ENCODE peak calls at places on chromosomes 13 and 19, in seven cellular contexts. One of them, this sample, is unnamed. For H3K79me2, the result is how much of the 10 kb centered on the place peaks cover.

GRCh38 chr19:2477732-2478191 is 1.8 kb downstream of the GADD45B start:
- DNase-seq in fibroblast of lung: peak
- DNase-seq in GM23338: no peak
- DNase-seq in neural progenitor cell: no peak
- DNase-seq in PC-9: peak
- DNase-seq in SK-N-SH: no peak
- DNase-seq in MM.1S: peak
- DNase-seq in this sample: peak

GRCh38 chr19:4606921-4607678 is 32.2 kb upstream of the TNFAIP8L1 start:
- DNase-seq in fibroblast of lung: no peak
- DNase-seq in GM23338: peak
- DNase-seq in neural progenitor cell: peak
- DNase-seq in PC-9: no peak
- DNase-seq in SK-N-SH: peak
- DNase-seq in MM.1S: no peak
- DNase-seq in this sample: no peak

GRCh38 chr19:5693195-5694166 is 3.4 kb downstream of the RPL36 start:
- DNase-seq in fibroblast of lung: no peak
- DNase-seq in GM23338: no peak
- DNase-seq in neural progenitor cell: no peak
- DNase-seq in PC-9: no peak
- DNase-seq in SK-N-SH: peak
- DNase-seq in MM.1S: peak
- DNase-seq in this sample: no peak

GRCh38 chr13:66547685-66548084 is 682.5 kb downstream of the PCDH9 start:
- DNase-seq in fibroblast of lung: no peak
- DNase-seq in GM23338: no peak
- DNase-seq in neural progenitor cell: no peak
- DNase-seq in PC-9: no peak
- DNase-seq in SK-N-SH: no peak
- DNase-seq in MM.1S: no peak
- DNase-seq in this sample: no peak

GRCh38 chr13:88288326-88288725 is 617.2 kb downstream of the SLITRK5 start:
- DNase-seq in fibroblast of lung: no peak
- DNase-seq in GM23338: no peak
- DNase-seq in neural progenitor cell: no peak
- DNase-seq in PC-9: no peak
- DNase-seq in SK-N-SH: no peak
- DNase-seq in MM.1S: no peak
- DNase-seq in this sample: no peak

GRCh38 chr13:110132178-110132975 is 174.6 kb downstream of the COL4A1 start:
- DNase-seq in fibroblast of lung: peak
- DNase-seq in GM23338: no peak
- DNase-seq in neural progenitor cell: no peak
- DNase-seq in PC-9: no peak
- DNase-seq in SK-N-SH: peak
- DNase-seq in MM.1S: no peak
- DNase-seq in this sample: no peak

GRCh38 chr13:101018720-101019119 is 344.1 kb upstream of the TMTC4 start:
- DNase-seq in fibroblast of lung: peak
- DNase-seq in GM23338: no peak
- DNase-seq in neural progenitor cell: no peak
- DNase-seq in PC-9: peak
- DNase-seq in SK-N-SH: no peak
- DNase-seq in MM.1S: no peak
- DNase-seq in this sample: no peak

GRCh38 chr19:54002495-54003315 is 11.3 kb downstream of the CACNG6 start:
- DNase-seq in fibroblast of lung: peak
- DNase-seq in GM23338: no peak
- DNase-seq in neural progenitor cell: no peak
- DNase-seq in PC-9: peak
- DNase-seq in SK-N-SH: no peak
- DNase-seq in MM.1S: no peak
- DNase-seq in this sample: no peak

GRCh38 chr13:94210826-94211225 is 268.7 kb downstream of the DCT start:
- DNase-seq in fibroblast of lung: no peak
- DNase-seq in GM23338: no peak
- DNase-seq in neural progenitor cell: no peak
- DNase-seq in PC-9: no peak
- DNase-seq in SK-N-SH: no peak
- DNase-seq in MM.1S: no peak
- DNase-seq in this sample: no peak

GRCh38 chr19:46925548-46925950 is 64.8 kb downstream of the ARHGAP35 start:
- DNase-seq in fibroblast of lung: peak
- DNase-seq in GM23338: no peak
- DNase-seq in neural progenitor cell: no peak
- DNase-seq in PC-9: peak
- DNase-seq in SK-N-SH: no peak
- DNase-seq in MM.1S: no peak
- DNase-seq in this sample: no peak

GRCh38 chr19:35553385-35554000 is 8.1 kb downstream of the TMEM147 start:
- DNase-seq in fibroblast of lung: no peak
- DNase-seq in GM23338: no peak
- DNase-seq in neural progenitor cell: no peak
- DNase-seq in PC-9: no peak
- DNase-seq in SK-N-SH: no peak
- DNase-seq in MM.1S: no peak
- DNase-seq in this sample: no peak

GRCh38 chr19:27824108-27824507 is 1388.8 kb downstream of the UQCRFS1 start:
- DNase-seq in fibroblast of lung: no peak
- DNase-seq in GM23338: no peak
- DNase-seq in neural progenitor cell: no peak
- DNase-seq in PC-9: no peak
- DNase-seq in SK-N-SH: no peak
- DNase-seq in MM.1S: no peak
- DNase-seq in this sample: no peak

GRCh38 chr13:94595006-94595942 is 678 bp downstream of the TGDS start:
- DNase-seq in fibroblast of lung: peak
- DNase-seq in GM23338: peak
- DNase-seq in neural progenitor cell: peak
- DNase-seq in PC-9: no peak
- DNase-seq in SK-N-SH: peak
- DNase-seq in MM.1S: peak
- DNase-seq in this sample: peak

GRCh38 chr19:46717716-46718143 is 816 bp upstream of the PRKD2 start:
- DNase-seq in fibroblast of lung: no peak
- DNase-seq in GM23338: no peak
- DNase-seq in neural progenitor cell: no peak
- DNase-seq in PC-9: no peak
- DNase-seq in SK-N-SH: no peak
- DNase-seq in MM.1S: peak
- DNase-seq in this sample: peak

GRCh38 chr13:62846302-62846701 is 1430.7 kb upstream of the PCDH20 start:
- DNase-seq in fibroblast of lung: peak
- DNase-seq in GM23338: no peak
- DNase-seq in neural progenitor cell: no peak
- DNase-seq in PC-9: no peak
- DNase-seq in SK-N-SH: no peak
- DNase-seq in MM.1S: no peak
- DNase-seq in this sample: no peak
- H2AFZ ChIP-seq in fibroblast of lung: no peak
- H2AFZ ChIP-seq in GM23338: no peak
- H2AFZ ChIP-seq in neural progenitor cell: no peak
- H2AFZ ChIP-seq in PC-9: no peak
- H2AFZ ChIP-seq in SK-N-SH: no peak
- H2AFZ ChIP-seq in MM.1S: no peak
- H2AFZ ChIP-seq in this sample: no peak

DNA sequence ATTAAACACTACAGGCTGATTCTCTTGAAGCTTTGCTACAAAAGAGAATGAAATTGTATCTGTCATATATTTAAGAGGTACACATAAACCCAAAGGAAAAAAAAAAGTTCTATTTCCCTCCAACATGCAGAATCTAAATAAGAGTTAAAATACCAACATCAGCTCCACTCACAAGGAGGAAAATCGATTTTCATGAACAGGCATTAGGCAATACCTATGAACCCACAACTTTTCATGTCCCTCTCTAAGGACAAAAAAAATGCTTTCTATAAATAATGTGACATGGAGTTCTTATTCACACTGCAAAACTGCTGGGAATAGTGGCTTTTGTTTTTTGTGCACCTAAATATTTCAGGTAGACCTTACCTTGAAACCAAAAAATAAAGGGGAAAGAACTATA is 192.5 kb downstream of the KLF12 start:
- DNase-seq in fibroblast of lung: no peak
- DNase-seq in GM23338: no peak
- DNase-seq in neural progenitor cell: no peak
- DNase-seq in PC-9: no peak
- DNase-seq in SK-N-SH: no peak
- DNase-seq in MM.1S: no peak
- DNase-seq in this sample: no peak
- H3K79me2 ChIP-seq in fibroblast of lung: under half
- H3K79me2 ChIP-seq in GM23338: under half
- H3K79me2 ChIP-seq in neural progenitor cell: under half
- H3K79me2 ChIP-seq in PC-9: under half
- H3K79me2 ChIP-seq in SK-N-SH: under half
- H3K79me2 ChIP-seq in MM.1S: under half
- H3K79me2 ChIP-seq in this sample: half or more

GRCh38 chr13:103325675-103326074 is 259.5 kb upstream of the SLC10A2 start:
- DNase-seq in fibroblast of lung: no peak
- DNase-seq in GM23338: peak
- DNase-seq in neural progenitor cell: peak
- DNase-seq in PC-9: no peak
- DNase-seq in SK-N-SH: no peak
- DNase-seq in MM.1S: no peak
- DNase-seq in this sample: no peak
- H2AFZ ChIP-seq in fibroblast of lung: no peak
- H2AFZ ChIP-seq in GM23338: no peak
- H2AFZ ChIP-seq in neural progenitor cell: no peak
- H2AFZ ChIP-seq in PC-9: no peak
- H2AFZ ChIP-seq in SK-N-SH: no peak
- H2AFZ ChIP-seq in MM.1S: no peak
- H2AFZ ChIP-seq in this sample: no peak

GRCh38 chr19:38023661-38024574 is 116.9 kb downstream of the SIPA1L3 start:
- DNase-seq in fibroblast of lung: no peak
- DNase-seq in GM23338: no peak
- DNase-seq in neural progenitor cell: no peak
- DNase-seq in PC-9: no peak
- DNase-seq in SK-N-SH: no peak
- DNase-seq in MM.1S: no peak
- DNase-seq in this sample: no peak
- H3K79me2 ChIP-seq in fibroblast of lung: under half
- H3K79me2 ChIP-seq in GM23338: under half
- H3K79me2 ChIP-seq in neural progenitor cell: half or more
- H3K79me2 ChIP-seq in PC-9: under half
- H3K79me2 ChIP-seq in SK-N-SH: half or more
- H3K79me2 ChIP-seq in MM.1S: under half
- H3K79me2 ChIP-seq in this sample: half or more

GRCh38 chr19:1354496-1355257 is 29.0 kb upstream of the NDUFS7 start:
- DNase-seq in fibroblast of lung: peak
- DNase-seq in GM23338: peak
- DNase-seq in neural progenitor cell: peak
- DNase-seq in PC-9: peak
- DNase-seq in SK-N-SH: peak
- DNase-seq in MM.1S: peak
- DNase-seq in this sample: peak
- H2AFZ ChIP-seq in fibroblast of lung: peak
- H2AFZ ChIP-seq in GM23338: peak
- H2AFZ ChIP-seq in neural progenitor cell: peak
- H2AFZ ChIP-seq in PC-9: peak
- H2AFZ ChIP-seq in SK-N-SH: peak
- H2AFZ ChIP-seq in MM.1S: peak
- H2AFZ ChIP-seq in this sample: peak

GRCh38 chr13:27137759-27138158 is 33.9 kb downstream of the USP12 start:
- DNase-seq in fibroblast of lung: no peak
- DNase-seq in GM23338: peak
- DNase-seq in neural progenitor cell: no peak
- DNase-seq in PC-9: no peak
- DNase-seq in SK-N-SH: no peak
- DNase-seq in MM.1S: no peak
- DNase-seq in this sample: no peak
- H3K79me2 ChIP-seq in fibroblast of lung: half or more
- H3K79me2 ChIP-seq in GM23338: half or more
- H3K79me2 ChIP-seq in neural progenitor cell: half or more
- H3K79me2 ChIP-seq in PC-9: half or more
- H3K79me2 ChIP-seq in SK-N-SH: half or more
- H3K79me2 ChIP-seq in MM.1S: under half
- H3K79me2 ChIP-seq in this sample: under half

DNA sequence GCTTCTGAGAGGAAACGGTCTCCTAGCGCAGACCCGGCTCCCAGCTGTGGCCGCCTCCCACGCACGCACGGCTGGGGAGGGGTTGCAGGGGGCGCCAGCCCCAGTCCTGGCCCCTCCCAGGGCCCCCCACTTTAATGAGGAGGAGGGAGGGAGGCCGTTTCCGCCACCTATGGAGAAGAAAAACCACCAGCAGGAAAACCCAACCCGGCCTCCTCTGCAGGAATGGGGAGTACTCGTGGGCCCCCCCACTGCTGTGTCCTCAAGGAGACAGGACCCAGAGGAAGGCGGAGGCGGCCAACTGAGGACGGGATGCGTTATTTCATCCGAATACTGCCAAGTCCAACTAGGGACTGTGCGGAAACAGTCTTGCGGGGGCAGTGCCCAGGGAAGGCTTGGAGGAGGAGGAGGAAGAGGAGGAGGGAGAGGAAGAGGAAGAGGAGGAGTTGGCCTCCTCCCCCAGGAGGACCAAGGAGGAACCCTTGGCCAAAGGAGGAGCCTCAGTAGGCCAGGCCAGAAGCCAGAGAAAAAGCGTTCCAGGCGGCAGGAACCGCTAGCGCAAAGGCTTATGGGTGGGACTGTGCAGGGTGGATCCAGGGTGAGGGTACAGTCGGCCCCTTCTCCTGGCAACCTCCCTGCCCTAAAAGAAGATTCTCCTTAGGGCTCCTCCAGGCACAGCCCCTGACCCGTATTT is 3.9 kb upstream of the SSBP4 start:
- DNase-seq in fibroblast of lung: peak
- DNase-seq in GM23338: no peak
- DNase-seq in neural progenitor cell: no peak
- DNase-seq in PC-9: no peak
- DNase-seq in SK-N-SH: no peak
- DNase-seq in MM.1S: no peak
- DNase-seq in this sample: no peak
- H2AFZ ChIP-seq in fibroblast of lung: peak
- H2AFZ ChIP-seq in GM23338: no peak
- H2AFZ ChIP-seq in neural progenitor cell: no peak
- H2AFZ ChIP-seq in PC-9: no peak
- H2AFZ ChIP-seq in SK-N-SH: no peak
- H2AFZ ChIP-seq in MM.1S: no peak
- H2AFZ ChIP-seq in this sample: no peak